ENCODE peak calls at places on chromosome 9, in six cellular contexts. O is fibroblast of pulmonary artery, R is progenitor cell of endocrine pancreas, W is nephron progenitor cell, L is mucosa of descending colon, P is spleen. Q is an unnamed sample.

GRCh38 chr9:114559830-114560520 is 27.6 kb upstream of the ATP6V1G1 start:
- DNase-seq in W (peak), O (no peak), L (no peak), P (no peak), R (no peak), Q (no peak)

GRCh38 chr9:37035472-37036236 is 1.6 kb upstream of the PAX5 start:
- DNase-seq in R (no peak), W (peak), O (peak), L (no peak), P (peak), Q (no peak)

GRCh38 chr9:98335666-98336065 is 80.2 kb upstream of the TBC1D2 start:
- DNase-seq in L (no peak), P (no peak), R (no peak), W (no peak), O (no peak), Q (no peak)

GRCh38 chr9:135699440-135699839 is at the start of gene SOHLH1:
- DNase-seq in L (no peak), O (no peak), R (no peak), P (no peak), W (no peak), Q (no peak)

GRCh38 chr9:41229408-41230401 is 40.6 kb upstream of the ZNG1F start:
- DNase-seq in R (no peak), P (peak), W (no peak), O (peak), L (peak), Q (no peak)

GRCh38 chr9:95910770-95911340 is 35.4 kb downstream of the ERCC6L2 start:
- DNase-seq in L (no peak), P (no peak), R (no peak), O (no peak), W (no peak), Q (no peak)

GRCh38 chr9:36442710-36443109 is 42.6 kb upstream of the RNF38 start:
- DNase-seq in L (no peak), P (no peak), O (no peak), W (no peak), R (no peak), Q (no peak)

GRCh38 chr9:69805962-69806633 is 14.5 kb upstream of the CFAP95 start:
- DNase-seq in W (no peak), L (no peak), O (no peak), R (no peak), P (no peak), Q (no peak)

GRCh38 chr9:93119953-93120845 is 13.9 kb downstream of the NINJ1 start:
- DNase-seq in W (peak), R (no peak), O (peak), P (peak), L (peak), Q (peak)

GRCh38 chr9:119005162-119005561 is 364.1 kb downstream of the BRINP1 start:
- DNase-seq in O (no peak), W (no peak), R (no peak), P (no peak), L (no peak), Q (no peak)

GRCh38 chr9:98289811-98290210 is 34.4 kb upstream of the TBC1D2 start:
- DNase-seq in R (no peak), P (no peak), O (no peak), W (no peak), L (no peak), Q (no peak)

GRCh38 chr9:95035846-95036245 is 281.7 kb downstream of the FANCC start:
- DNase-seq in L (no peak), O (no peak), P (no peak), W (no peak), R (no peak), Q (no peak)

GRCh38 chr9:76985581-76985980 is 33.9 kb upstream of the FOXB2 start:
- DNase-seq in P (no peak), O (no peak), R (no peak), L (no peak), W (no peak), Q (no peak)

GRCh38 chr9:109113892-109114609 is 5.7 kb downstream of the TMEM245 start:
- DNase-seq in O (no peak), R (no peak), W (no peak), P (no peak), L (no peak), Q (no peak)

DNA sequence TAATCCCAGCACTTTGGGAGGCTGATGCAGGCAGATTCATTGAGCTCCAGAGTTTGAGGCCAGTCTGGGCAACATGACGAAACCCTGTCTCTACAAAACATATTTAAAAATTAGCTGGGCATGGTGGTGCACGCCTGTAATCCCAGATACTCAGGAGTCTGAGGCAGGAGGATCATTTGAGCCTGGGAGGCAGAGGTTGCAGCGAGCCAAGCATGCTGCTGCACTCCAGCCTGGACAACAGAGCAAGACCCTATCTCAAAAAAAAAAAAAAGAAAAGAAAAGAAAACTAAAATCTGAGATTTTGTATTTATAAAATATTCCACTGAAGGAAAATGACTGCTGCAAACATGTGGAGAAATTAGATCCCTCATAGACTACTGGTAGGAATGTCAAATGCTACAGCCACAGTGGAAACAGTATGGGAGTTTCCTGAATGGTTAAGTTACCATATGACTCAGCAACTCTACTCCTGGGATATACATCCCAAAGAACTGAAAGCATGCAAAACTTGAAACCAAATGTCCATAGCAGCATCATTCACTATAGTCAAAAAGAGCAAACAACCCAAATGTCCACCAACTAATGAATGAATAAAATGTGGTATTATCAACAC is 106.1 kb downstream of the UBAP2 start:
- DNase-seq in W (no peak), L (no peak), O (peak), R (no peak), P (no peak), Q (no peak)
- TF ChIP-seq CTCF in W (no peak), L (no peak), O (peak), R (no peak), P (no peak), Q (no peak)

GRCh38 chr9:107784235-107784958 is 294.8 kb upstream of the KLF4 start:
- DNase-seq in R (no peak), L (no peak), O (peak), P (peak), W (no peak), Q (no peak)
- TF ChIP-seq CTCF in R (no peak), L (no peak), O (no peak), P (no peak), W (no peak), Q (no peak)

DNA sequence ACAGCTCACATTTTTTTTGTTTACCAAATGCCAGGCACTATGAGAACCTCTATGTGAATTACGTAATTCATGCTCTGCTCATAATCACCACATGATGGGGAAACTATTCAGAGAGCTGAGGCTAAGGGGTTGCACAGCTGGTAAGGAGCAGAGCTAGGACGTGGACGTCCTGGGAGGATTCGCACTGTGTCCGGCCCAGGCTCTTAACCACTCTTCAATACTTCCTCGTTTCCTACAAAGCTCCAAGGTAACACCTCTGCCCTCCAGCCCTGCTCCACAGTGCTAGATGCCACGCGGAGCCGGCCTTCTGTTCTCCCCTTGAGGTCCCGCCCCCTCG is 8.7 kb downstream of the PHF19 start:
- DNase-seq in P (no peak), R (no peak), W (no peak), L (no peak), O (peak), Q (no peak)
- TF ChIP-seq CTCF in P (no peak), R (no peak), W (no peak), L (no peak), O (no peak), Q (no peak)

GRCh38 chr9:73683862-73684591 is 532.4 kb downstream of the ANXA1 start:
- DNase-seq in O (peak), L (no peak), W (peak), P (no peak), R (no peak), Q (no peak)
- TF ChIP-seq CTCF in O (peak), L (no peak), W (peak), P (no peak), R (peak), Q (no peak)

GRCh38 chr9:91889161-91889560 is 60.9 kb downstream of the ROR2 start:
- DNase-seq in P (peak), L (no peak), W (no peak), O (no peak), R (no peak), Q (no peak)
- TF ChIP-seq CTCF in P (no peak), L (no peak), W (no peak), O (no peak), R (no peak), Q (no peak)